ENCODE peak calls at places on chromosomes 16 and 17, in ten cellular contexts. R, K, H, Z, I, N, Q, A, J and W are unnamed samples.

GRCh38 chr17:37342589-37342988 is 33.2 kb upstream of the C17orf78 start:
- DNase-seq in R (no peak), Q (no peak), N (no peak), A (no peak), H (no peak), Z (no peak), J (no peak), K (no peak), I (no peak), W (no peak)

GRCh38 chr17:82240506-82241182 is 11.8 kb downstream of the SLC16A3 start:
- DNase-seq in J (no peak), A (no peak), Q (no peak), R (no peak), H (no peak), K (no peak), Z (no peak), I (no peak), N (no peak), W (no peak)

GRCh38 chr16:9929313-9929712 is 252.9 kb downstream of the GRIN2A start:
- DNase-seq in Q (no peak), H (no peak), J (no peak), N (no peak), I (no peak), A (no peak), R (no peak), Z (no peak), K (no peak), W (no peak)

GRCh38 chr17:74633261-74633783 is 9.8 kb upstream of the CD300E start:
- DNase-seq in J (no peak), A (no peak), I (no peak), K (no peak), Z (no peak), H (no peak), N (no peak), R (no peak), Q (no peak), W (no peak)

GRCh38 chr17:42457107-42457787 is 1.4 kb upstream of the ATP6V0A1 start:
- DNase-seq in N (no peak), I (no peak), H (no peak), R (no peak), J (no peak), K (no peak), Z (no peak), A (no peak), Q (no peak), W (peak)

GRCh38 chr16:81697321-81697885 is 81.7 kb upstream of the PLCG2 start:
- DNase-seq in J (peak), K (no peak), H (peak), Q (peak), I (no peak), A (peak), R (peak), Z (peak), N (peak), W (peak)

GRCh38 chr17:7651959-7652658 is 1.4 kb downstream of the ATP1B2 start:
- DNase-seq in K (no peak), H (no peak), N (no peak), Q (no peak), R (no peak), I (no peak), J (no peak), A (no peak), Z (no peak), W (no peak)

GRCh38 chr17:61470530-61471136 is 18.4 kb downstream of the TBX4 start:
- DNase-seq in K (no peak), J (no peak), N (no peak), H (no peak), R (no peak), Q (no peak), Z (no peak), I (no peak), A (no peak), W (no peak)

GRCh38 chr17:57553991-57554825 is 190.9 kb downstream of the CCDC182 start:
- DNase-seq in Z (peak), Q (no peak), H (no peak), R (peak), I (no peak), K (no peak), A (no peak), N (no peak), J (no peak), W (peak)

GRCh38 chr17:44913676-44914075 is 1.6 kb downstream of the GFAP start:
- DNase-seq in K (no peak), R (no peak), I (no peak), H (no peak), A (no peak), N (no peak), J (no peak), Z (no peak), Q (no peak), W (no peak)

GRCh38 chr17:44915727-44916058 is 393 bp upstream of the GFAP start:
- DNase-seq in A (no peak), Z (no peak), I (no peak), J (no peak), K (no peak), R (no peak), Q (no peak), N (no peak), H (no peak), W (no peak)

GRCh38 chr17:44914148-44914547 is 1.2 kb downstream of the GFAP start:
- DNase-seq in J (no peak), Q (no peak), A (no peak), I (no peak), H (no peak), R (no peak), Z (no peak), N (no peak), K (no peak), W (no peak)

GRCh38 chr17:44915321-44915726 is at the start of gene GFAP:
- DNase-seq in H (no peak), Z (no peak), A (no peak), Q (no peak), J (no peak), R (no peak), N (no peak), K (no peak), I (no peak), W (no peak)

DNA sequence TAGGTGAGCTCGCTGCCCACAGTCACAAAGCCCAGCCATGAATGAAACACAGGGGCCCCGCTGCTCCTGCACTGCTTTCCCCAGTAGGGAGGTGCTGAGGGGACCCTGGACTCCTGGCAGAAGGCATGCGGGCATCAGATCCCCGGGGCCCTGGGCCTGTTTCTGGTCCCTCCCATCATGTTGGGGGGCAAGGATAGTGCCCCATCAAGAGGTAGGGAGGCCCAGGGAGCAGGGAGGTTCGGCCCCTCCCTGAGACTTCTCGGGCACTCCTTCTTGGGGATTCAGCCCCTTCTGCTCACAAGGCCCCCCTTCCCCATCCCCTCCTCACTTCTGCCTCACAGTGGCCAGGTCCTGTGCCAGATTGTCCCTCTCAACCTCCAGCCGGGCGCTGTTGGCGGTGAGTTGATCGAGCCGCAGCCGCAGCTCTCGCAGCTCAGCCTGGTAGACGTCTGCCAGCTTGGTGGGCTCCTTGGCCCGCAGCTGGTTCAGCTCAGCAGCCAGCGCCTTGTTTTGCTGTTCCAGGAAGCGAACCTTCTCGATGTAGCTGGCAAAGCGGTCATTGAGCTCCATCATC is 515 bp downstream of the GFAP start:
- DNase-seq in H (no peak), Z (no peak), N (no peak), K (no peak), Q (no peak), I (no peak), J (no peak), A (no peak), R (no peak), W (no peak)
- TF ChIP-seq CTCF in H (no peak), Z (no peak), N (no peak), K (no peak), Q (no peak), I (no peak), J (no peak), A (no peak), R (no peak), W (no peak)

DNA sequence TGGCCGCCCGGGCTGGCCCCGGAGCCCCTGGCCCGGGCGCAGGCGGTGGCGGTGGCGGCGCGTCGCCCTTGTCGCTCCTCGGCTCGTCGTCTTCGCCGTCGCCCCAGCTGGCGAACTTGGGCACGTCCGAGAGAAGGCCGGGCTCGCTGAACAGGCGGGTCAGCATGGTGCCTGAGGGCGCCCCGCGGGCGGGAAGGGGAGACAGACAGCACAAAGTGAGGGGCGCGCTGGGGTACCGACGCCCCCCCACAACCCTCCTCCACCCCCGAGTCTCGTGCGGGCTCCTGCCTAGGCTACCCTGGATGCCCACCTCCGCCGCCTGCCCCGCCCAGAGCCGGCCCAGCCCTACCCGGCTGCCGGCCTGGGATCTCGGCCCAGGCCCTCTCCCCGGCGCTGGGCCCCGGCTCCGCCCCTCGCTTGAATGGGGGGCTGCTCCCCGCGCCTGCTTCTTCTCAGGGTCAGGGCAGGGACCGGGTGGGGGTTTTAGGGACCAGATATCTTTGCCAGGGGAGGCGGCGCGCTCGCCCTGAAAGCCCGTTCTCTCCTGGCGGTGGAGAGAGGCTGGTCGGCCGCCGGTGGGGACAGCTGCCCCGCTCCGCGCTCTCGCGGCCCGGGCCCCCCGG is 1.2 kb downstream of the NEUROD2 start:
- DNase-seq in Q (no peak), N (no peak), J (no peak), Z (no peak), R (no peak), K (no peak), H (no peak), I (no peak), A (peak), W (no peak)
- H3K4me3 ChIP-seq in Q (peak), N (peak), J (peak), Z (no peak), R (no peak), K (peak), H (peak), I (no peak), A (peak), W (no peak)

GRCh38 chr17:43714338-43715149 is 44.0 kb downstream of the SOST start:
- DNase-seq in J (no peak), R (peak), Q (peak), Z (no peak), I (no peak), N (no peak), H (no peak), A (no peak), K (no peak), W (no peak)

GRCh38 chr17:43720311-43721060 is 38.1 kb downstream of the SOST start:
- DNase-seq in A (peak), H (peak), J (peak), R (peak), Q (peak), N (peak), K (peak), I (peak), Z (peak), W (peak)

GRCh38 chr17:43721537-43722268 is 36.9 kb downstream of the SOST start:
- DNase-seq in H (no peak), N (no peak), Q (no peak), A (no peak), K (no peak), Z (peak), I (no peak), J (no peak), R (no peak), W (peak)

GRCh38 chr17:43719578-43719977 is 39.0 kb downstream of the SOST start:
- DNase-seq in H (no peak), K (no peak), I (no peak), Q (no peak), J (no peak), R (no peak), A (no peak), N (no peak), Z (no peak), W (no peak)

DNA sequence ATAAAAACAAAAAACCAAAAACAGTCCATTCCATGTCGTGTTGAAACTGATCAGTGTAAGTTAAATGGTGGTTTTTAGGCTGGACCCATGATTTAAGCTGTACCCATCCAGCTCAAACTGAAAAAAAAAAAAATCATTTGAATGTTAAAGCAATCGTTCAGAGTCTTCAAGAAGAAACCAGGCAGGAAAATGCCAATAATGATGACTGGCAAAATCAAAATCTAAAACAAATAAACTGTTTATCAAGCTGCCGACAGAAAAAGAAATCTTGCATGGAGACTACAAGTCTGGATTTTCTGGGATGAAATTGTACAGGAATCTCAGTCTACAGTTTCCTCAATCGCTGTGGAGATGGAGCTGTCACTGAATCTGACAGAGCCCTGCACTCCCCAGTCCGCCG is 40.7 kb downstream of the SOST start:
- DNase-seq in H (no peak), R (no peak), Q (no peak), N (no peak), K (no peak), J (no peak), A (no peak), Z (no peak), I (no peak), W (no peak)
- TF ChIP-seq CTCF in H (no peak), R (no peak), Q (no peak), N (no peak), K (no peak), J (no peak), A (no peak), Z (no peak), I (no peak), W (no peak)

GRCh38 chr17:21549107-21549687 is 143.1 kb upstream of the KCNJ18 start:
- DNase-seq in J (no peak), A (no peak), Q (peak), Z (peak), N (no peak), I (no peak), K (no peak), R (peak), H (no peak), W (no peak)

GRCh38 chr17:21548236-21548635 is 144.1 kb upstream of the KCNJ18 start:
- DNase-seq in J (no peak), Z (peak), I (no peak), R (peak), N (no peak), K (no peak), Q (no peak), A (no peak), H (no peak), W (no peak)

GRCh38 chr17:21551081-21551881 is 141.0 kb upstream of the KCNJ18 start:
- DNase-seq in A (peak), Q (peak), J (peak), I (peak), R (peak), Z (peak), H (peak), N (peak), K (peak), W (peak)
- H3K4me3 ChIP-seq in A (no peak), Q (peak), J (peak), I (peak), R (peak), Z (peak), H (peak), N (peak), K (peak), W (peak)

GRCh38 chr17:66582373-66583111 is 252.4 kb upstream of the CACNG5 start:
- DNase-seq in H (no peak), J (no peak), Q (no peak), Z (no peak), I (no peak), A (no peak), R (no peak), K (no peak), N (no peak), W (no peak)
- TF ChIP-seq CTCF in H (no peak), J (no peak), Q (no peak), Z (no peak), I (no peak), A (peak), R (no peak), K (no peak), N (no peak), W (no peak)